ENCODE peak calls at places on chromosomes 1 and 21, in nine cellular contexts. Z is upper lobe of right lung, V is GM12865, R is fibroblast of pulmonary artery, H is right atrium auricular region, K is right cardiac atrium, X is psoas muscle, F is stomach, P is BJ. D is an unnamed sample.

GRCh38 chr1:32681501-32681900 is 21.1 kb downstream of the SYNC start:
- DNase-seq in Z (no peak), V (no peak), R (peak; percentile 53), H (no peak), K (no peak), X (no peak), F (no peak), P (no peak), D (peak; percentile 54)

GRCh38 chr1:62230724-62231123 is 36.1 kb downstream of the L1TD1 start:
- DNase-seq in Z (no peak), V (no peak), R (no peak), H (no peak), K (no peak), X (no peak), F (no peak), P (peak; percentile 76), D (peak; percentile 67)

GRCh38 chr1:91596474-91596873 is 95.8 kb downstream of the CDC7 start:
- DNase-seq in Z (no peak), V (no peak), R (peak; percentile 41), H (no peak), K (no peak), X (no peak), F (no peak), P (no peak), D (peak; percentile 65)

GRCh38 chr1:24155011-24155782 is 12.3 kb upstream of the IL22RA1 start:
- DNase-seq in Z (no peak), V (peak; percentile 64), R (no peak), H (no peak), K (no peak), X (no peak), F (peak; percentile 55), P (no peak), D (no peak)

GRCh38 chr1:15089244-15089992 is 64.1 kb upstream of the TMEM51 start:
- DNase-seq in Z (no peak), V (no peak), R (peak; percentile 31), H (no peak), K (no peak), X (no peak), F (peak; percentile 40), P (no peak), D (no peak)

GRCh38 chr1:236520445-236521005 is 3.3 kb upstream of the LGALS8 start:
- DNase-seq in Z (no peak), V (no peak), R (no peak), H (no peak), K (no peak), X (no peak), F (no peak), P (no peak), D (no peak)

GRCh38 chr1:243471754-243472725 is 216.2 kb downstream of the SDCCAG8 start:
- DNase-seq in Z (no peak), V (peak; percentile 44), R (peak; percentile 28), H (no peak), K (no peak), X (no peak), F (no peak), P (no peak), D (no peak)

GRCh38 chr1:90561926-90562325 is 155.2 kb downstream of the BARHL2 start:
- DNase-seq in Z (no peak), V (peak; percentile 6), R (no peak), H (no peak), K (no peak), X (no peak), F (no peak), P (no peak), D (no peak)

GRCh38 chr1:219174672-219175564 is 1.2 kb downstream of the LYPLAL1 start:
- DNase-seq in Z (no peak), V (peak; percentile 78), R (peak; percentile 94), H (no peak), K (no peak), X (peak; percentile 38), F (no peak), P (peak; percentile 68), D (peak; percentile 78)

GRCh38 chr1:44033756-44034155 is 2.5 kb upstream of the SLC6A9 start:
- DNase-seq in Z (no peak), V (no peak), R (no peak), H (no peak), K (no peak), X (no peak), F (no peak), P (no peak), D (no peak)

GRCh38 chr1:184068354-184068753 is 16.8 kb downstream of the TSEN15 start:
- DNase-seq in Z (no peak), V (no peak), R (no peak), H (no peak), K (no peak), X (no peak), F (no peak), P (no peak), D (no peak)

GRCh38 chr1:145997156-145998023 is 1.0 kb upstream of the TXNIP start:
- DNase-seq in Z (peak; percentile 73), V (peak; percentile 50), R (no peak), H (no peak), K (no peak), X (peak; percentile 84), F (peak; percentile 53), P (no peak), D (peak; percentile 48)

GRCh38 chr1:234321211-234321610 is 52.0 kb upstream of the COA6 start:
- DNase-seq in Z (no peak), V (no peak), R (no peak), H (no peak), K (no peak), X (no peak), F (no peak), P (no peak), D (no peak)

DNA sequence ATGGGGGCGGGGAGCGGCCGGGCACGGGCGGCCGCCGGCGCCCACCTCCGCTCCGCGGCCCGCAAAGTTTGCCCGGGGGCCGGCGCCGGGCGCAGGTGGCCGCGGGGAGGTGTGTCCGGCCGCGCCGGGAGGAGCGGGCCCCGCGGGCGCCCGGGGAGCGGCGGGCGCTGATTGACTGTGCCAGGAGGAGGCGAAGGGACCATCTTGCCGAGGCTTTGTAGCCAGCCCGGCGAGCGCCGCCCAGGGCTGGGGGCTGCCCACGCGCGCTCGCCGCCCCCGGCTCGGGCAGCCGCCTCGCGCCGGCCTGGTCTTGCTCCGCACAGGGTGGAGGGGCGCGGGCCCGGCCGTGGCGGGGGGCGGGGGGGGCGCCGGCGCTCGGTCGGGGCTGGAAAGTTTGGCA is 432 bp downstream of the EPHB2 start:
- DNase-seq in Z (no peak), V (no peak), R (no peak), H (no peak), K (no peak), X (no peak), F (no peak), P (no peak), D (peak; percentile 42)
- H3K4me3 ChIP-seq in Z (peak overlapping the region; percentile 43), V (no peak overlapping the region), R (peak overlapping the region; percentile 54), H (peak overlapping the region; percentile 29), K (peak overlapping the region; percentile 91), X (peak overlapping the region; percentile 57), F (peak overlapping the region; percentile 60), P (peak overlapping the region; percentile 49), D (no peak overlapping the region)

DNA sequence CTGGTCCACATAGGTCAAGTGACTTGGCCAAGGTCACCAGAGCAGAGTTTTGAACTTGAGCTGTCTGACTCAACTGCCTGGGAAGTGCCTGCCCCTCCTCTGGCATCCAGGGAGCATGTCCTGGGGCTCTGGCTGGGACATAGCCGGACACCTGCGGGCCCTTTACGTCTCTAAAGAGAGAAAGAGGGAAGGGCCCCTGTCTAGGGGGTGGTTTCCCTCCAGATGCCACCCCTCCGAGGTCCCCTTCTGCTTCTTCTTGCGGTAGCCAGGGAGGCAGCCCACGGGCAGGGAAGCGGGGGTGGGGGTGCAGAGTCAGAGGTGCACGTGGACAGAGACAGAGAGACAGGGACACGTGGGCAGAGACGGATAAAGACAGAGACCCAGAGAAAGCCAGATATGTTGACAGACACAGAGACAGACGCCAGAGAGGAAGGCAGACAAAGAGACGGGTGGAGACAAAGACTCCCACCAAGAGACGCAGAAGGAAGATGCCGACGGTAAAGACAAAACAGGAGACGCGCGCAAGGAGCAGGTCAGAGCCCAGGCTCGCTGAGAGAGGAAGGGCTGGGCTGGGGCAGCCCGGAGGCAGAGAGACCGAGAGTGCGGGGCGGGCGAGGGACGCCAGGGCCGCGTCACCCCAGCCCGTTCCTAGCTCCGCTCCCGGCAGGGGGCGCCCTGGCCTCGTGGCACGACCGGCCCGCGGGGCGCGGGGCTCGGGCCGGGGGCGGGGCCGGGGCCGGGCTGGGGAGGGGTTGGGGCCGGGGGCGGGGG is 458 bp upstream of the ALPL start:
- DNase-seq in Z (peak; percentile 93), V (peak; percentile 44), R (peak; percentile 39), H (peak; percentile 69), K (peak; percentile 89), X (peak; percentile 78), F (peak; percentile 76), P (no peak), D (peak; percentile 90)
- H3K4me3 ChIP-seq in Z (peak overlapping the region; percentile 13), V (no peak overlapping the region), R (no peak overlapping the region), H (no peak overlapping the region), K (peak overlapping the region; percentile 43), X (peak overlapping the region; percentile 45), F (peak overlapping the region; percentile 46), P (peak overlapping the region; percentile 25), D (peak overlapping the region; percentile 75)

GRCh38 chr21:26070822-26071425 is 99.6 kb downstream of the APP start:
- DNase-seq in Z (no peak), V (peak; percentile 57), R (peak; percentile 55), H (no peak), K (no peak), X (no peak), F (no peak), P (peak; percentile 6), D (peak; percentile 87)
- H3K4me3 ChIP-seq in Z (peak overlapping the region; percentile 17), V (peak overlapping the region; percentile 2), R (no peak overlapping the region), H (no peak overlapping the region), K (peak overlapping the region; percentile 10), X (peak overlapping the region; percentile 22), F (no peak overlapping the region), P (peak overlapping the region; percentile 13), D (peak overlapping the region; percentile 76)

GRCh38 chr21:46622226-46622625 is 13.2 kb upstream of the PRMT2 start:
- DNase-seq in Z (peak; percentile 65), V (no peak), R (no peak), H (no peak), K (peak; percentile 78), X (peak; percentile 62), F (no peak), P (no peak), D (no peak)
- H3K4me3 ChIP-seq in Z (no peak overlapping the region), V (no peak overlapping the region), R (no peak overlapping the region), H (no peak overlapping the region), K (no peak overlapping the region), X (no peak overlapping the region), F (no peak overlapping the region), P (no peak overlapping the region), D (no peak overlapping the region)

DNA sequence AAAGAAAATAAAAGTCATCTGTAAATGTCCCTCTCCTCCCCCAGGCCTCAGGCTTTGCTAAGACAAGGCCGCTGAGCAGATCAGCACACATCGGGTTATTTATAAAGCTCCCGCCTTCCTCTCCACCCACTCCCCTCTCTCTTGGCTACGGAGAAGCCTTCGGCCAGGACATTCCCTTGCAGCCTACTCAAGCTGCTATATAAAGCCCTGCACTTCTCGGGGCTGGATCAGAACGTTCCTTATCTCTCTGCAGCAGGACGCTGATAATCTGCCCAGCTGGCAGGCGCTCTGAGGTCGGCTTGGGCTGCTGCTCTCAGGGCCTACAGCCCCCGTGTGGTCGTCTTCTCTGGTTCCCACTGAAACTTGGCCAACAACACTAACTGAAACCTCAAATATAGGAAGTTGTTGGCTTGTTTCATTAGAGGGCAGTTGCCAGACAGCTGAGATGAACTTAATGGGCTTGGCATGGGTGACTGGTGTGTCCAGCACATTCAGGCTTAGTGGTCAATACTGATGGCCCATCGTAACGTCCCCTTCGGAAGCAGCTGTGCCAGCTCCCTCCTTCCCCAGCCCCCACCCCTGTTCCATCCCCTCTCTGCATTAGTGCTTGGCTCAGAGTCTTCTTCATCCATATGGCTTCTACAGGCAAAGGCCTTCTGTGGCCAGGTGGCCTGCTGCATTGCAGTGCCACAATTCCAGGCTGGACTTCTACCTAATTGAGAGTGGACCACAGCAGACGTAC is 64.6 kb downstream of the IER5 start:
- DNase-seq in Z (peak; percentile 82), V (peak; percentile 89), R (peak; percentile 94), H (peak; percentile 90), K (peak; percentile 96), X (peak; percentile 95), F (peak; percentile 85), P (no peak), D (peak; percentile 64)
- H3K4me3 ChIP-seq in Z (no peak overlapping the region), V (no peak overlapping the region), R (no peak overlapping the region), H (no peak overlapping the region), K (no peak overlapping the region), X (peak overlapping the region; percentile 2), F (no peak overlapping the region), P (no peak overlapping the region), D (no peak overlapping the region)

D was measured in adipocyte.